ENCODE peak calls at places on chromosomes 2 and 18, in five cellular contexts. S is trophoblast cell, B is neuronal stem cell, P is H1, G is mesenchymal stem cell. E is an unnamed sample.

GRCh38 chr2:187586091-187586632 is 31.9 kb upstream of the TFPI start:
- DNase-seq in S (peak; percentile 64), B (no peak), P (no peak), G (peak; percentile 26), E (no peak)

GRCh38 chr2:26558271-26559043 is 80.5 kb upstream of the OTOF start:
- DNase-seq in S (no peak), B (peak; percentile 48), P (no peak), G (no peak), E (no peak)

GRCh38 chr2:72982219-72982618 is 64.9 kb downstream of the EMX1 start:
- DNase-seq in S (no peak), B (no peak), P (no peak), G (no peak), E (no peak)

GRCh38 chr2:46082531-46083485 is 214.4 kb upstream of the EPAS1 start:
- DNase-seq in S (peak; percentile 82), B (no peak), P (no peak), G (peak; percentile 89), E (no peak)

GRCh38 chr2:219918929-219919328 is 291.5 kb downstream of the SLC4A3 start:
- DNase-seq in S (no peak), B (no peak), P (no peak), G (no peak), E (no peak)

GRCh38 chr2:28619213-28620196 is 123.6 kb downstream of the PLB1 start:
- DNase-seq in S (peak; percentile 80), B (no peak), P (no peak), G (no peak), E (no peak)

GRCh38 chr2:162972383-162972782 is 133.8 kb upstream of the KCNH7 start:
- DNase-seq in S (no peak), B (no peak), P (no peak), G (no peak), E (no peak)

GRCh38 chr2:232014681-232015080 is 53.2 kb downstream of the DIS3L2 start:
- DNase-seq in S (no peak), B (no peak), P (no peak), G (no peak), E (no peak)

GRCh38 chr2:65537651-65538385 is 105.4 kb upstream of the SPRED2 start:
- DNase-seq in S (no peak), B (no peak), P (no peak), G (peak; percentile 39), E (no peak)

GRCh38 chr18:6449213-6449612 is 34.5 kb upstream of the L3MBTL4 start:
- DNase-seq in S (no peak), B (no peak), P (no peak), G (no peak), E (no peak)

GRCh38 chr18:63405986-63406385 is 16.3 kb downstream of the VPS4B start:
- DNase-seq in S (no peak), B (no peak), P (no peak), G (no peak), E (no peak)

GRCh38 chr2:134181219-134181618 is 72.7 kb upstream of the MGAT5 start:
- DNase-seq in S (peak; percentile 65), B (no peak), P (no peak), G (no peak), E (no peak)

GRCh38 chr18:48848641-48849143 is 102.1 kb downstream of the SMAD7 start:
- DNase-seq in S (no peak), B (no peak), P (no peak), G (no peak), E (no peak)

GRCh38 chr2:216700088-216700567 is 4.8 kb upstream of the IGFBP5 start:
- DNase-seq in S (no peak), B (no peak), P (no peak), G (no peak), E (no peak)

GRCh38 chr18:13267517-13267916 is 49.0 kb downstream of the LDLRAD4 start:
- DNase-seq in S (peak; percentile 23), B (no peak), P (no peak), G (no peak), E (peak; percentile 17)

GRCh38 chr2:59888015-59888414 is 665.4 kb downstream of the BCL11A start:
- DNase-seq in S (no peak), B (no peak), P (no peak), G (no peak), E (peak; percentile 43)

GRCh38 chr2:200365209-200365608 is 58.7 kb downstream of the SPATS2L start:
- DNase-seq in S (no peak), B (no peak), P (no peak), G (no peak), E (no peak)

GRCh38 chr2:59044733-59045132 is 803.6 kb upstream of the FANCL start:
- DNase-seq in S (no peak), B (no peak), P (no peak), G (no peak), E (no peak)

GRCh38 chr2:12612646-12613045 is 104.1 kb upstream of the TRIB2 start:
- DNase-seq in S (no peak), B (no peak), P (no peak), G (no peak), E (no peak)
- H2BK12ac ChIP-seq in S (no peak overlapping the region), B (no peak overlapping the region), P (no peak overlapping the region), G (no peak overlapping the region), E (no peak overlapping the region)

DNA sequence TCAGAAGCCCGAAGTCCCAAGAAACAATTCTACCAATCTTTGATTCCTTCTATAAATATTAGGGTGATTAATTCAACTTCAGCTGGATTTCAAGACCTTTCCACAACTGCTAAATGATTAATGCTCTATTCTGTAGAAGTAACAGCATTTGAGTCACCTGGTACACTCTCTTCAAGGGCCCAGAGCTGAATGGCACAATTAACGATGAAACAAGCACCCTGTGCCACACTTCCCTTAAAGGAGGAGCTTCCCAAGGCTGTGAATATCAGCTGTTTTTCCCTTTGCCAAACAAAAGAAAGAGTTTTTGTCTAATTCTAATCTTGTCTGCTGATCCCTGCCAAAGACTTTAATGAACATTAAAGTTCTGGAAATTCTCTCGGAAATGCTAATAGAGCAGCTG is 56.0 kb downstream of the BOD1L2 start:
- DNase-seq in S (no peak), B (no peak), P (no peak), G (no peak), E (no peak)
- H2BK12ac ChIP-seq in S (no peak overlapping the region), B (no peak overlapping the region), P (no peak overlapping the region), G (no peak overlapping the region), E (no peak overlapping the region)

GRCh38 chr2:197274937-197275336 is 35.6 kb downstream of the ANKRD44 start:
- DNase-seq in S (no peak), B (no peak), P (no peak), G (no peak), E (no peak)

GRCh38 chr2:197276156-197276555 is 34.4 kb downstream of the ANKRD44 start:
- DNase-seq in S (no peak), B (no peak), P (no peak), G (no peak), E (no peak)

GRCh38 chr2:197277726-197278259 is 32.8 kb downstream of the ANKRD44 start:
- DNase-seq in S (no peak), B (no peak), P (no peak), G (no peak), E (no peak)

GRCh38 chr2:197273485-197273884 is 37.1 kb downstream of the ANKRD44 start:
- DNase-seq in S (peak; percentile 41), B (no peak), P (no peak), G (no peak), E (no peak)

DNA sequence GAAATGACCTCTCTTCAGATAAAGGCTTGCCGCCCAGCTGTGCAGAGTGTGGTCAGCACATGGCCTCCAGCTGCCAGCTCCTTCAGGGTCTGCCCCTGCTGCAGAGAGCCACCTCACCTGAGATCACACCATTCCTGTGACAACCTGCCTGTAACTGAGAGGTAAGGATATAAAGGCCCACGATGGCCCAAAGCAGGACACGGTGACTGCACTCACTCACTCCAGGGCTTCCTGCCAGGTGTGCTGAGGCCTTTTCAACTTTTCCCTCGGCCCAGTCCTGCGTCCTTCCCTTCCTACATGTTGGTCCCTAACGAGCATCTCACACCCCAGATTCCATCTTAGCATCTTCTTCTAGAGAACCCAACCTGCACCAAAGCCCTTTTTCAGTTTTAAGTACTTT is 36.2 kb downstream of the ANKRD44 start:
- DNase-seq in S (no peak), B (no peak), P (no peak), G (no peak), E (no peak)
- H2BK12ac ChIP-seq in S (no peak overlapping the region), B (no peak overlapping the region), P (no peak overlapping the region), G (no peak overlapping the region), E (no peak overlapping the region)

GRCh38 chr18:35497006-35497333 is 790 bp downstream of the INO80C start:
- DNase-seq in S (peak; percentile 56), B (no peak), P (no peak), G (peak; percentile 74), E (no peak)
- H2BK12ac ChIP-seq in S (no peak overlapping the region), B (no peak overlapping the region), P (no peak overlapping the region), G (no peak overlapping the region), E (no peak overlapping the region)

GRCh38 chr18:51446571-51447210 is 249.2 kb upstream of the MEX3C start:
- DNase-seq in S (no peak), B (no peak), P (no peak), G (no peak), E (no peak)
- H2BK12ac ChIP-seq in S (no peak overlapping the region), B (no peak overlapping the region), P (no peak overlapping the region), G (no peak overlapping the region), E (no peak overlapping the region)

E was measured in H9.